ENCODE peak calls at places on chromosomes 5 and 9, in five cellular contexts. One of them, this sample, is unnamed.

GRCh38 chr5:103829585-103829984 is 267.0 kb upstream of the NUDT12 start:
- DNase-seq in stimulated activated naive CD8-positive, alpha-beta T cell treated with anti-CD3 and anti-CD28 coated beads, Interleukin-15, amount 100 ng/mL, for 72 hours: no peak
- DNase-seq in iPS DF 6.9: no peak
- DNase-seq in fibroblast of the aortic adventitia: no peak
- DNase-seq in hypothalamus: no peak
- DNase-seq in this sample: no peak

GRCh38 chr5:444226-444625 is 1.2 kb downstream of the EXOC3 start:
- DNase-seq in stimulated activated naive CD8-positive, alpha-beta T cell treated with anti-CD3 and anti-CD28 coated beads, Interleukin-15, amount 100 ng/mL, for 72 hours: no peak
- DNase-seq in iPS DF 6.9: no peak
- DNase-seq in fibroblast of the aortic adventitia: no peak
- DNase-seq in hypothalamus: no peak
- DNase-seq in this sample: no peak

GRCh38 chr5:148615644-148616283 is 38.6 kb downstream of the HTR4 start:
- DNase-seq in stimulated activated naive CD8-positive, alpha-beta T cell treated with anti-CD3 and anti-CD28 coated beads, Interleukin-15, amount 100 ng/mL, for 72 hours: no peak
- DNase-seq in iPS DF 6.9: no peak
- DNase-seq in fibroblast of the aortic adventitia: peak
- DNase-seq in hypothalamus: no peak
- DNase-seq in this sample: no peak

GRCh38 chr5:122291000-122291592 is 20.9 kb upstream of the SNCAIP start:
- DNase-seq in stimulated activated naive CD8-positive, alpha-beta T cell treated with anti-CD3 and anti-CD28 coated beads, Interleukin-15, amount 100 ng/mL, for 72 hours: no peak
- DNase-seq in iPS DF 6.9: no peak
- DNase-seq in fibroblast of the aortic adventitia: no peak
- DNase-seq in hypothalamus: no peak
- DNase-seq in this sample: no peak

GRCh38 chr9:107976767-107977166 is 487.2 kb upstream of the KLF4 start:
- DNase-seq in stimulated activated naive CD8-positive, alpha-beta T cell treated with anti-CD3 and anti-CD28 coated beads, Interleukin-15, amount 100 ng/mL, for 72 hours: no peak
- DNase-seq in iPS DF 6.9: no peak
- DNase-seq in fibroblast of the aortic adventitia: peak
- DNase-seq in hypothalamus: no peak
- DNase-seq in this sample: no peak

GRCh38 chr5:26700759-26701384 is 337.5 kb downstream of the CDH9 start:
- DNase-seq in stimulated activated naive CD8-positive, alpha-beta T cell treated with anti-CD3 and anti-CD28 coated beads, Interleukin-15, amount 100 ng/mL, for 72 hours: peak
- DNase-seq in iPS DF 6.9: peak
- DNase-seq in fibroblast of the aortic adventitia: no peak
- DNase-seq in hypothalamus: no peak
- DNase-seq in this sample: no peak

GRCh38 chr5:147963948-147964693 is 57.8 kb upstream of the C5orf46 start:
- DNase-seq in stimulated activated naive CD8-positive, alpha-beta T cell treated with anti-CD3 and anti-CD28 coated beads, Interleukin-15, amount 100 ng/mL, for 72 hours: no peak
- DNase-seq in iPS DF 6.9: no peak
- DNase-seq in fibroblast of the aortic adventitia: no peak
- DNase-seq in hypothalamus: no peak
- DNase-seq in this sample: no peak

GRCh38 chr9:130666393-130667116 is 2.2 kb downstream of the PRDM12 start:
- DNase-seq in stimulated activated naive CD8-positive, alpha-beta T cell treated with anti-CD3 and anti-CD28 coated beads, Interleukin-15, amount 100 ng/mL, for 72 hours: no peak
- DNase-seq in iPS DF 6.9: no peak
- DNase-seq in fibroblast of the aortic adventitia: no peak
- DNase-seq in hypothalamus: no peak
- DNase-seq in this sample: no peak

GRCh38 chr9:125203259-125203658 is 2.9 kb downstream of the RABEPK start:
- DNase-seq in stimulated activated naive CD8-positive, alpha-beta T cell treated with anti-CD3 and anti-CD28 coated beads, Interleukin-15, amount 100 ng/mL, for 72 hours: no peak
- DNase-seq in iPS DF 6.9: no peak
- DNase-seq in fibroblast of the aortic adventitia: no peak
- DNase-seq in hypothalamus: no peak
- DNase-seq in this sample: no peak

GRCh38 chr9:132548971-132549649 is 33.3 kb upstream of the BARHL1 start:
- DNase-seq in stimulated activated naive CD8-positive, alpha-beta T cell treated with anti-CD3 and anti-CD28 coated beads, Interleukin-15, amount 100 ng/mL, for 72 hours: no peak
- DNase-seq in iPS DF 6.9: no peak
- DNase-seq in fibroblast of the aortic adventitia: no peak
- DNase-seq in hypothalamus: no peak
- DNase-seq in this sample: no peak

GRCh38 chr5:42951169-42951846 is 88.8 kb downstream of the ANXA2R start:
- DNase-seq in stimulated activated naive CD8-positive, alpha-beta T cell treated with anti-CD3 and anti-CD28 coated beads, Interleukin-15, amount 100 ng/mL, for 72 hours: peak
- DNase-seq in iPS DF 6.9: no peak
- DNase-seq in fibroblast of the aortic adventitia: peak
- DNase-seq in hypothalamus: no peak
- DNase-seq in this sample: peak

GRCh38 chr5:157004893-157005551 is 42.0 kb upstream of the TIMD4 start:
- DNase-seq in stimulated activated naive CD8-positive, alpha-beta T cell treated with anti-CD3 and anti-CD28 coated beads, Interleukin-15, amount 100 ng/mL, for 72 hours: peak
- DNase-seq in iPS DF 6.9: no peak
- DNase-seq in fibroblast of the aortic adventitia: no peak
- DNase-seq in hypothalamus: no peak
- DNase-seq in this sample: no peak

GRCh38 chr5:674630-675011 is 18.5 kb downstream of the TPPP start:
- DNase-seq in stimulated activated naive CD8-positive, alpha-beta T cell treated with anti-CD3 and anti-CD28 coated beads, Interleukin-15, amount 100 ng/mL, for 72 hours: no peak
- DNase-seq in iPS DF 6.9: no peak
- DNase-seq in fibroblast of the aortic adventitia: no peak
- DNase-seq in hypothalamus: no peak
- DNase-seq in this sample: no peak

GRCh38 chr5:320524-321232 is 836 bp upstream of the AHRR start:
- DNase-seq in stimulated activated naive CD8-positive, alpha-beta T cell treated with anti-CD3 and anti-CD28 coated beads, Interleukin-15, amount 100 ng/mL, for 72 hours: no peak
- DNase-seq in iPS DF 6.9: no peak
- DNase-seq in fibroblast of the aortic adventitia: no peak
- DNase-seq in hypothalamus: no peak
- DNase-seq in this sample: no peak

GRCh38 chr9:104085538-104085937 is 8.6 kb upstream of the SMC2 start:
- DNase-seq in stimulated activated naive CD8-positive, alpha-beta T cell treated with anti-CD3 and anti-CD28 coated beads, Interleukin-15, amount 100 ng/mL, for 72 hours: no peak
- DNase-seq in iPS DF 6.9: no peak
- DNase-seq in fibroblast of the aortic adventitia: no peak
- DNase-seq in hypothalamus: no peak
- DNase-seq in this sample: no peak